ENCODE peak calls at places on chromosome 21, in ten cellular contexts. K is activated gamma-delta T cell treated with Interleukin-2 at 50 U/mL for 16 hours; U is T-helper 2 cell; G is endothelial cell; R is stimulated activated CD4-positive, alpha-beta T cell treated with anti-CD3 and anti-CD28 coated beads, Interleukin-4, amount 100 ng/mL, for 4 hours; D is Calu3; Z is A549; X is fibroblast of lung; F is NCI-H1436; P is upper lobe of right lung. Y is an unnamed sample.
A peak's percentile ranks its signal among the peaks of the same experiment; 100 is the strongest.

GRCh38 chr21:31383770-31384169 is 39.7 kb upstream of the TIAM1 start:
- DNase-seq in K (no peak), F (no peak), G (no peak), X (no peak), Z (no peak), P (no peak), U (no peak), D (no peak), R (no peak), Y (no peak)

GRCh38 chr21:42837421-42838211 is 41.7 kb downstream of the WDR4 start:
- DNase-seq in F (no peak), P (peak; percentile 60), K (no peak), R (no peak), U (no peak), D (no peak), G (no peak), X (no peak), Z (no peak), Y (peak; percentile 44)

GRCh38 chr21:30713786-30714185 is 4.8 kb downstream of the KRTAP21-3 start:
- DNase-seq in K (no peak), P (no peak), R (no peak), F (no peak), G (no peak), Z (no peak), X (peak; percentile 7), D (no peak), U (no peak), Y (no peak)

GRCh38 chr21:33121715-33122475 is 52.0 kb downstream of the OLIG1 start:
- DNase-seq in K (no peak), P (no peak), F (no peak), G (no peak), U (no peak), X (peak; percentile 27), R (no peak), D (no peak), Z (no peak), Y (peak; percentile 50)

GRCh38 chr21:46092026-46092764 is 5.7 kb upstream of the COL6A2 start:
- DNase-seq in R (no peak), Z (no peak), P (peak; percentile 56), K (no peak), U (no peak), X (peak; percentile 99), D (no peak), G (no peak), F (no peak), Y (no peak)

GRCh38 chr21:45592208-45592619 is 50.0 kb upstream of the SLC19A1 start:
- DNase-seq in U (peak; percentile 58), Z (no peak), D (no peak), G (no peak), K (peak; percentile 54), F (no peak), P (peak; percentile 44), X (no peak), R (peak; percentile 58), Y (peak; percentile 4)

GRCh38 chr21:34274001-34274400 is 89.8 kb upstream of the KCNE2 start:
- DNase-seq in K (no peak), P (no peak), G (no peak), F (no peak), Z (no peak), U (no peak), X (peak; percentile 61), D (no peak), R (no peak), Y (no peak)

GRCh38 chr21:14120091-14120734 is 90.5 kb downstream of the LIPI start:
- DNase-seq in Z (no peak), F (peak; percentile 3), K (no peak), P (no peak), R (peak; percentile 12), G (peak; percentile 66), X (no peak), U (no peak), D (no peak), Y (peak; percentile 73)

GRCh38 chr21:26806734-26807372 is 38.4 kb downstream of the ADAMTS1 start:
- DNase-seq in D (no peak), G (no peak), X (peak; percentile 34), P (no peak), Z (no peak), R (no peak), U (no peak), F (no peak), K (no peak), Y (no peak)

GRCh38 chr21:29277442-29277841 is 21.3 kb upstream of the BACH1 start:
- DNase-seq in G (no peak), P (no peak), D (no peak), K (no peak), R (no peak), X (no peak), F (no peak), U (no peak), Z (no peak), Y (no peak)

GRCh38 chr21:45998871-45999580 is 17.5 kb downstream of the COL6A1 start:
- DNase-seq in R (no peak), P (no peak), K (peak; percentile 2), G (peak; percentile 3), U (no peak), D (no peak), X (no peak), Z (no peak), F (no peak), Y (peak; percentile 11)

GRCh38 chr21:31248598-31248997 is 95.5 kb downstream of the TIAM1 start:
- DNase-seq in D (no peak), K (no peak), U (no peak), P (no peak), X (peak; percentile 68), F (no peak), R (no peak), G (no peak), Z (no peak), Y (no peak)

GRCh38 chr21:34358866-34359265 is 4.9 kb upstream of the KCNE2 start:
- DNase-seq in Z (no peak), F (no peak), X (no peak), R (no peak), U (no peak), G (no peak), D (no peak), P (no peak), K (no peak), Y (no peak)

GRCh38 chr21:41318218-41318617 is 1.6 kb downstream of the FAM3B start:
- DNase-seq in F (no peak), K (no peak), R (no peak), G (no peak), P (no peak), X (no peak), D (no peak), U (no peak), Z (no peak), Y (no peak)

GRCh38 chr21:41847066-41847804 is 31.9 kb downstream of the PRDM15 start:
- DNase-seq in R (no peak), U (no peak), G (no peak), Z (no peak), F (no peak), K (no peak), D (no peak), P (peak; percentile 57), X (no peak), Y (peak; percentile 52)

GRCh38 chr21:44360174-44360573 is 6.8 kb downstream of the TRPM2 start:
- DNase-seq in D (no peak), F (no peak), G (no peak), X (no peak), P (no peak), U (no peak), R (no peak), K (no peak), Z (no peak), Y (no peak)

GRCh38 chr21:43748622-43749021 is 27.5 kb downstream of the CSTB start:
- DNase-seq in P (no peak), D (no peak), R (no peak), K (no peak), G (no peak), X (no peak), Z (no peak), F (no peak), U (no peak), Y (no peak)

GRCh38 chr21:36699026-36699545 is at the start of gene SIM2:
- DNase-seq in X (peak; percentile 41), K (no peak), U (no peak), R (no peak), D (peak; percentile 77), F (peak; percentile 5), P (peak; percentile 64), Z (no peak), G (peak; percentile 62), Y (peak; percentile 58)

GRCh38 chr21:39882186-39882882 is 15.1 kb downstream of the PCP4 start:
- DNase-seq in Z (no peak), D (no peak), U (no peak), P (no peak), K (no peak), G (no peak), R (no peak), X (no peak), F (no peak), Y (no peak)

GRCh38 chr21:27132270-27132669 is 165.4 kb upstream of the ADAMTS5 start:
- DNase-seq in Z (no peak), G (no peak), F (no peak), U (no peak), P (no peak), R (no peak), D (no peak), K (no peak), X (peak; percentile 23), Y (no peak)

GRCh38 chr21:33976082-33976979 is 60.7 kb upstream of the ATP5PO start:
- DNase-seq in G (no peak), R (peak; percentile 35), K (peak; percentile 52), F (no peak), X (peak; percentile 99), Z (peak; percentile 15), U (peak; percentile 55), P (no peak), D (peak; percentile 16), Y (no peak)

GRCh38 chr21:22892757-22893156 is 1894.5 kb downstream of the NCAM2 start:
- DNase-seq in G (no peak), R (no peak), U (no peak), D (no peak), X (no peak), K (no peak), Z (no peak), P (no peak), F (no peak), Y (no peak)

GRCh38 chr21:22855581-22855980 is 1857.4 kb downstream of the NCAM2 start:
- DNase-seq in P (no peak), Z (no peak), F (no peak), U (no peak), D (no peak), X (no peak), K (no peak), R (no peak), G (no peak), Y (no peak)

GRCh38 chr21:46115441-46116188 is 17.7 kb downstream of the COL6A2 start:
- DNase-seq in X (no peak), P (peak; percentile 56), G (peak; percentile 2), U (no peak), R (no peak), Z (no peak), K (peak; percentile 2), F (no peak), D (no peak), Y (peak; percentile 5)

GRCh38 chr21:36419996-36420395 is 34.8 kb downstream of the CHAF1B start:
- DNase-seq in R (peak; percentile 28), K (peak; percentile 45), P (peak; percentile 83), X (peak; percentile 88), F (no peak), D (peak; percentile 81), Z (peak; percentile 84), G (peak; percentile 86), U (no peak), Y (peak; percentile 84)

GRCh38 chr21:32207096-32207716 is 71.6 kb downstream of the MIS18A start:
- DNase-seq in U (no peak), D (no peak), G (no peak), F (peak; percentile 29), Z (no peak), X (no peak), K (no peak), R (no peak), P (no peak), Y (no peak)

GRCh38 chr21:42337830-42338729 is 12.7 kb downstream of the TFF2 start:
- DNase-seq in R (peak; percentile 80), G (peak; percentile 70), X (peak; percentile 35), U (peak; percentile 64), P (peak; percentile 85), K (peak; percentile 81), D (peak; percentile 76), Z (peak; percentile 5), F (peak; percentile 59), Y (peak; percentile 90)

GRCh38 chr21:36093512-36093911 is 23.7 kb downstream of the CBR1 start:
- DNase-seq in G (no peak), U (no peak), D (no peak), R (no peak), Z (no peak), F (no peak), K (no peak), P (no peak), X (no peak), Y (no peak)

Y was measured in WTC11.